ENCODE peak calls at places on chromosome 17, in ten cellular contexts. Z is uterus, H is prostate gland, A is spleen, X is Peyer's patch, K is tibial nerve, O is HCT116, F is IMR-90, V is stomach, G is A549. C is an unnamed sample.

GRCh38 chr17:69357701-69358100 is 30.8 kb upstream of the ABCA5 start:
- DNase-seq in Z (no peak), H (no peak), A (no peak), X (no peak), K (no peak), O (no peak), F (no peak), V (no peak), G (peak), C (no peak)

GRCh38 chr17:30031214-30031869 is 85.3 kb upstream of the NSRP1 start:
- DNase-seq in Z (no peak), H (no peak), A (no peak), X (no peak), K (no peak), O (no peak), F (no peak), V (no peak), G (no peak), C (no peak)

GRCh38 chr17:19292377-19292711 is 55.2 kb downstream of the EPN2 start:
- DNase-seq in Z (no peak), H (no peak), A (peak), X (no peak), K (no peak), O (no peak), F (no peak), V (no peak), G (no peak), C (no peak)

GRCh38 chr17:22512506-22512905 is 820.2 kb downstream of the KCNJ18 start:
- DNase-seq in Z (no peak), H (no peak), A (no peak), X (no peak), K (no peak), O (no peak), F (no peak), V (no peak), G (no peak), C (no peak)

GRCh38 chr17:42894283-42895184 is 6.1 kb upstream of the G6PC1 start:
- DNase-seq in Z (no peak), H (no peak), A (no peak), X (peak), K (no peak), O (no peak), F (no peak), V (peak), G (no peak), C (no peak)

GRCh38 chr17:16953841-16954240 is 18.1 kb downstream of the TNFRSF13B start:
- DNase-seq in Z (no peak), H (no peak), A (no peak), X (no peak), K (no peak), O (no peak), F (no peak), V (no peak), G (no peak), C (no peak)

GRCh38 chr17:39461911-39462641 is 790 bp downstream of the CDK12 start:
- DNase-seq in Z (peak), H (peak), A (no peak), X (no peak), K (no peak), O (no peak), F (peak), V (peak), G (no peak), C (peak)

GRCh38 chr17:17088104-17088485 is 45.8 kb downstream of the MPRIP start:
- DNase-seq in Z (no peak), H (no peak), A (peak), X (no peak), K (peak), O (no peak), F (no peak), V (no peak), G (no peak), C (no peak)

GRCh38 chr17:35486920-35487727 is 38.6 kb upstream of the SLFN13 start:
- DNase-seq in Z (peak), H (no peak), A (peak), X (no peak), K (no peak), O (no peak), F (peak), V (peak), G (no peak), C (peak)

GRCh38 chr17:6597727-6598126 is 41.4 kb upstream of the PITPNM3 start:
- DNase-seq in Z (no peak), H (no peak), A (no peak), X (no peak), K (no peak), O (no peak), F (no peak), V (no peak), G (peak), C (no peak)

GRCh38 chr17:74362811-74363498 is 1.3 kb upstream of the BTBD17 start:
- DNase-seq in Z (no peak), H (no peak), A (no peak), X (no peak), K (no peak), O (no peak), F (no peak), V (no peak), G (no peak), C (no peak)

GRCh38 chr17:47300718-47301117 is 23.0 kb upstream of the EFCAB13 start:
- DNase-seq in Z (no peak), H (no peak), A (no peak), X (no peak), K (no peak), O (no peak), F (no peak), V (no peak), G (no peak), C (no peak)

GRCh38 chr17:43014020-43014615 is 7.5 kb downstream of the IFI35 start:
- DNase-seq in Z (no peak), H (no peak), A (no peak), X (no peak), K (no peak), O (no peak), F (no peak), V (no peak), G (no peak), C (no peak)

GRCh38 chr17:63985387-63986140 is 12.6 kb upstream of the PRR29 start:
- DNase-seq in Z (no peak), H (no peak), A (no peak), X (no peak), K (no peak), O (no peak), F (no peak), V (no peak), G (no peak), C (no peak)

GRCh38 chr17:76673729-76674128 is 30.2 kb upstream of the ST6GALNAC1 start:
- DNase-seq in Z (no peak), H (no peak), A (no peak), X (no peak), K (no peak), O (no peak), F (no peak), V (no peak), G (no peak), C (no peak)

GRCh38 chr17:31074772-31075538 is 19.8 kb upstream of the NF1 start:
- DNase-seq in Z (no peak), H (no peak), A (no peak), X (no peak), K (no peak), O (no peak), F (peak), V (no peak), G (peak), C (no peak)

GRCh38 chr17:48375356-48375755 is 54.7 kb downstream of the SKAP1 start:
- DNase-seq in Z (no peak), H (no peak), A (no peak), X (no peak), K (no peak), O (no peak), F (peak), V (no peak), G (no peak), C (no peak)

GRCh38 chr17:60345233-60345632 is 46.7 kb downstream of the USP32 start:
- DNase-seq in Z (no peak), H (no peak), A (no peak), X (no peak), K (no peak), O (no peak), F (no peak), V (no peak), G (no peak), C (no peak)

GRCh38 chr17:34579979-34580684 is 750 bp downstream of the TMEM132E start:
- DNase-seq in Z (no peak), H (peak), A (no peak), X (peak), K (no peak), O (no peak), F (no peak), V (no peak), G (peak), C (no peak)

GRCh38 chr17:80931421-80932265 is 60.0 kb upstream of the CHMP6 start:
- DNase-seq in Z (no peak), H (no peak), A (peak), X (peak), K (no peak), O (peak), F (peak), V (no peak), G (no peak), C (peak)

GRCh38 chr17:8192070-8192815 is 2.3 kb upstream of the BORCS6 start:
- DNase-seq in Z (peak), H (peak), A (no peak), X (peak), K (peak), O (no peak), F (peak), V (peak), G (peak), C (peak)

GRCh38 chr17:6497496-6498221 is 53.4 kb downstream of the PIMREG start:
- DNase-seq in Z (no peak), H (no peak), A (peak), X (no peak), K (no peak), O (no peak), F (no peak), V (no peak), G (no peak), C (no peak)

GRCh38 chr17:55089955-55090573 is 121.5 kb downstream of the STXBP4 start:
- DNase-seq in Z (no peak), H (no peak), A (no peak), X (no peak), K (no peak), O (peak), F (peak), V (no peak), G (peak), C (peak)

GRCh38 chr17:11264183-11264871 is 23.3 kb downstream of the SHISA6 start:
- DNase-seq in Z (no peak), H (no peak), A (no peak), X (no peak), K (no peak), O (peak), F (no peak), V (no peak), G (peak), C (no peak)

GRCh38 chr17:8720596-8720995 is 24.0 kb downstream of the CCDC42 start:
- DNase-seq in Z (no peak), H (no peak), A (peak), X (no peak), K (no peak), O (no peak), F (no peak), V (no peak), G (no peak), C (no peak)

GRCh38 chr17:19311421-19312215 is 50.9 kb downstream of the B9D1 start:
- DNase-seq in Z (no peak), H (no peak), A (peak), X (no peak), K (no peak), O (no peak), F (peak), V (no peak), G (no peak), C (no peak)

GRCh38 chr17:44187131-44187899 is 543 bp downstream of the TMUB2 start:
- DNase-seq in Z (no peak), H (no peak), A (peak), X (no peak), K (no peak), O (no peak), F (peak), V (no peak), G (no peak), C (no peak)

GRCh38 chr17:56320443-56320842 is 167.2 kb downstream of the ANKFN1 start:
- DNase-seq in Z (no peak), H (no peak), A (no peak), X (no peak), K (no peak), O (no peak), F (peak), V (no peak), G (no peak), C (no peak)

GRCh38 chr17:57466042-57466471 is 209.7 kb downstream of the MSI2 start:
- DNase-seq in Z (no peak), H (no peak), A (peak), X (no peak), K (no peak), O (no peak), F (no peak), V (no peak), G (no peak), C (no peak)

GRCh38 chr17:42266918-42267766 is 9.0 kb downstream of the STAT5B start:
- DNase-seq in Z (no peak), H (no peak), A (no peak), X (no peak), K (no peak), O (peak), F (peak), V (no peak), G (peak), C (no peak)

GRCh38 chr17:41919840-41920579 is 1.3 kb upstream of the ACLY start:
- DNase-seq in Z (peak), H (no peak), A (peak), X (no peak), K (no peak), O (no peak), F (peak), V (no peak), G (peak), C (no peak)

GRCh38 chr17:37743612-37743874 is 1.3 kb downstream of the HNF1B start:
- DNase-seq in Z (no peak), H (no peak), A (no peak), X (peak), K (no peak), O (no peak), F (no peak), V (peak), G (peak), C (no peak)

GRCh38 chr17:32659419-32659842 is 172.6 kb downstream of the CDK5R1 start:
- DNase-seq in Z (peak), H (peak), A (peak), X (peak), K (peak), O (peak), F (peak), V (peak), G (peak), C (peak)

GRCh38 chr17:3995067-3995466 is 30.8 kb upstream of the ATP2A3 start:
- DNase-seq in Z (no peak), H (no peak), A (no peak), X (no peak), K (no peak), O (no peak), F (no peak), V (no peak), G (no peak), C (no peak)

GRCh38 chr17:3990391-3991127 is 26.3 kb upstream of the ATP2A3 start:
- DNase-seq in Z (no peak), H (no peak), A (no peak), X (no peak), K (no peak), O (no peak), F (peak), V (no peak), G (no peak), C (no peak)

GRCh38 chr17:3993493-3994220 is 29.4 kb upstream of the ATP2A3 start:
- DNase-seq in Z (no peak), H (no peak), A (no peak), X (no peak), K (no peak), O (no peak), F (no peak), V (no peak), G (no peak), C (no peak)

GRCh38 chr17:3992370-3992769 is 28.1 kb upstream of the ATP2A3 start:
- DNase-seq in Z (no peak), H (no peak), A (peak), X (no peak), K (no peak), O (no peak), F (no peak), V (no peak), G (no peak), C (no peak)

DNA sequence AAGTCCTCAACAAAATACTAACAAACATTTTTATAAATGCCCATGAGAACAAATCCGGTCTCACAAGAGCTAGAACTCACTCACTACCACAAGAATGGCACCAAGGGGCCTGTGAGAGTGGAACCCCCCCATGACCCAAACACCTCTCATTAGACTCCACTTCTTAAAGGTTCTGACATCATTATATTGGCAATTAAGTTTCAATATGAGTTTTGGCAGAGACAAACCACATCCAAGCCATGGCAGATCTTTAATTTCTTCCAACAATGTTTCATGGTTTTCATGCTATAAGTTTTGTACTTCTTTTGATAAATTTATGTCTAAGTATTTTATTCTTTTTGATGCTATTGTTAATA is 30.0 kb upstream of the ATP2A3 start:
- DNase-seq in Z (no peak), H (no peak), A (no peak), X (no peak), K (no peak), O (no peak), F (no peak), V (no peak), G (no peak), C (no peak)
- TF ChIP-seq POLR2A in Z (no peak), H (no peak), A (no peak), X (no peak), K (no peak), O (no peak), F (no peak), V (no peak), G (no peak), C (no peak)

GRCh38 chr17:58615768-58616659 is 75.8 kb downstream of the TEX14 start:
- DNase-seq in Z (no peak), H (no peak), A (no peak), X (no peak), K (no peak), O (no peak), F (no peak), V (no peak), G (no peak), C (no peak)
- TF ChIP-seq POLR2A in Z (no peak), H (no peak), A (no peak), X (no peak), K (no peak), O (no peak), F (no peak), V (no peak), G (no peak), C (no peak)

GRCh38 chr17:40647549-40648325 is at the start of gene SMARCE1:
- DNase-seq in Z (peak), H (peak), A (peak), X (peak), K (peak), O (peak), F (peak), V (peak), G (peak), C (peak)
- TF ChIP-seq POLR2A in Z (no peak), H (peak), A (no peak), X (peak), K (peak), O (no peak), F (peak), V (no peak), G (peak), C (peak)

DNA sequence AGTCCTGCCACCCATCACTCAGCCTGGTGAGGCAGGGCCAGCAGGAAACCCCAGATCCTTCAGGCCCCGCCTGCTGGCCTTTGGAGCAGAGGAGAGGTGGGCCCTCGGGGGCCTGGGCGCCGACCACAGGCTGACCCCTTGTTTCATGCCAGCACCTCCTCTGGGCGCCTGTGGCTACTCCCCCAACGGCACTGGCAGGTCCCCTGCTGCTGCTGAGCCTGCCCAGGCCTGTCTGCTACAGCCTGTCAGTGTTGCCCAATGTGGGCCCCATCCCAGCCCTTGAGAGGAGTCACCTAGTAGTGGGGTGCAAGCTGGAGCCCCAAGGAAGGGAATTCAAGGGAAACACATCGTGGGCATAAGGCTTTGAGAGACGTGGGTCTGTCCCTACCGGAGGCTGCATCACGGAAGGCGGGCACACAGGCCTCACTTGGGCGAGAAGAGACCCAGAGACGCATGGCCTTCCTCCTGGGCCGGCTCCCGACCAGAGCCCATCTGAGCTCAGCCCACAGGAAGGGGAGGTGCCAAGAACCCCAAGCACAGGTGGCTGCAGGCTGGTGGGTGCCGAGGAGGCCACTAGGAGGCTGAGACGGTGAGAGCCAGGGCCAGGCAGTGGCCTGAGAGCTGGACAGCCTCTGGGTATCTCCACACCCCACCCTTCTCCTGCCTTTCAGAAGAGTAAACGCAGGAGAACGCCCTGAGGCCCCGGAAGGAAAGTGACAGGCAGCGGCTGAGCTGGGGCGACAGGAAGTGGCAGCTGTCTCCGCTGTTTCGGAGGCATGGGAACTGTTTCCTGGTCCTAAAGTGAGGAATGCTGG is 8.1 kb upstream of the FASN start:
- DNase-seq in Z (peak), H (peak), A (peak), X (peak), K (no peak), O (peak), F (peak), V (peak), G (peak), C (peak)
- TF ChIP-seq POLR2A in Z (no peak), H (no peak), A (peak), X (peak), K (no peak), O (peak), F (no peak), V (no peak), G (peak), C (no peak)

GRCh38 chr17:75574404-75575093 is 13.1 kb upstream of the MYO15B start:
- DNase-seq in Z (no peak), H (no peak), A (no peak), X (no peak), K (no peak), O (no peak), F (no peak), V (no peak), G (no peak), C (no peak)

GRCh38 chr17:75575197-75575596 is 12.4 kb upstream of the MYO15B start:
- DNase-seq in Z (no peak), H (no peak), A (no peak), X (no peak), K (no peak), O (no peak), F (no peak), V (no peak), G (no peak), C (no peak)

GRCh38 chr17:75575728-75576127 is 11.9 kb upstream of the MYO15B start:
- DNase-seq in Z (no peak), H (no peak), A (no peak), X (no peak), K (no peak), O (no peak), F (no peak), V (no peak), G (no peak), C (no peak)

GRCh38 chr17:75573994-75574393 is 13.6 kb upstream of the MYO15B start:
- DNase-seq in Z (no peak), H (no peak), A (no peak), X (no peak), K (no peak), O (no peak), F (no peak), V (no peak), G (no peak), C (no peak)

DNA sequence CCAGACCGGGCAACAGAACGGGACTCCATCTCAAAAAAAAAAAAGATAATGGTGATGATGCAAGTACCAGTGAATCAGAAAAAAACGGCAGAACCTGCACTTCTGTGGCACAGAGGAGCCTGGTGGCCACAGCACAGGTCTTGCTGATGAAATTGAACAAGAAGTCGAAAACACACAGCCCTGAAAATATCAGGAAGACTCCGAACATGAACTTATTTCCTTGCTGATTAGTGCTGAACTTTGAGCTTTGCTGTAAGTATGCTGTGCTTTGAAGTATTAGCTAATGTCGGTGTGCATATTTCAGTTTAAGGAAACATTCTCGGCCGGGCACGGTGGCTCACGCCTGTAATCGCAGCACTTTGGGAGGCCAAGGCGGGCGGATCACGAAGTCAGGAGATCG is 10.9 kb upstream of the MYO15B start:
- DNase-seq in Z (no peak), H (no peak), A (no peak), X (no peak), K (no peak), O (no peak), F (no peak), V (peak), G (no peak), C (no peak)
- TF ChIP-seq POLR2A in Z (no peak), H (no peak), A (no peak), X (no peak), K (no peak), O (no peak), F (no peak), V (no peak), G (no peak), C (no peak)

C was measured in H54.